ENCODE peak calls at places on chromosomes 11 and 22, in four cellular contexts. L is Peyer's patch, J is adrenal gland, P is uterus. W is an unnamed sample.

GRCh38 chr11:92180664-92181251 is 43.9 kb upstream of the FAT3 start:
- DNase-seq in L (no peak), J (peak; percentile 16), P (no peak), W (no peak)

GRCh38 chr11:80958414-80958813 is 1517.6 kb upstream of the TENM4 start:
- DNase-seq in L (no peak), J (no peak), P (no peak), W (no peak)

GRCh38 chr11:33347490-33348125 is 90.4 kb downstream of the HIPK3 start:
- DNase-seq in L (no peak), J (no peak), P (no peak), W (no peak)

GRCh38 chr11:64077607-64078006 is 41.9 kb downstream of the FLRT1 start:
- DNase-seq in L (no peak), J (no peak), P (no peak), W (no peak)

GRCh38 chr11:93529707-93530467 is 13.3 kb downstream of the SMCO4 start:
- DNase-seq in L (no peak), J (peak; percentile 48), P (no peak), W (no peak)

GRCh38 chr11:13140028-13140870 is 131.1 kb downstream of the RASSF10 start:
- DNase-seq in L (peak; percentile 69), J (no peak), P (no peak), W (no peak)

GRCh38 chr22:50325444-50326224 is 1.2 kb downstream of the DENND6B start:
- DNase-seq in L (no peak), J (no peak), P (no peak), W (no peak)

GRCh38 chr11:2212411-2213251 is 41.0 kb upstream of the TH start:
- DNase-seq in L (no peak), J (peak; percentile 7), P (peak; percentile 11), W (peak; percentile 91)

GRCh38 chr11:11072067-11072466 is 214.2 kb upstream of the ZBED5 start:
- DNase-seq in L (no peak), J (no peak), P (no peak), W (no peak)

GRCh38 chr11:6298605-6299004 is 21.7 kb downstream of the CAVIN3 start:
- DNase-seq in L (peak; percentile 52), J (peak; percentile 22), P (no peak), W (no peak)

GRCh38 chr22:45934659-45935341 is 42.2 kb downstream of the WNT7B start:
- DNase-seq in L (no peak), J (peak; percentile 56), P (no peak), W (no peak)

GRCh38 chr22:46390652-46391301 is 55.3 kb downstream of the TRMU start:
- DNase-seq in L (peak; percentile 69), J (peak; percentile 74), P (no peak), W (no peak)

GRCh38 chr11:31818874-31819331 is 7.8 kb upstream of the PAX6 start:
- DNase-seq in L (peak; percentile 45), J (no peak), P (no peak), W (no peak)

GRCh38 chr11:23280088-23280487 is 419.8 kb upstream of the CCDC179 start:
- DNase-seq in L (no peak), J (no peak), P (no peak), W (no peak)

GRCh38 chr11:74018331-74019005 is 9.6 kb upstream of the UCP3 start:
- DNase-seq in L (peak; percentile 86), J (peak; percentile 96), P (peak; percentile 78), W (no peak)

GRCh38 chr11:64062185-64063039 is 26.7 kb downstream of the FLRT1 start:
- DNase-seq in L (no peak), J (no peak), P (no peak), W (no peak)

GRCh38 chr11:2314525-2315394 is 12.9 kb downstream of the TSPAN32 start:
- DNase-seq in L (peak; percentile 51), J (peak; percentile 83), P (peak; percentile 98), W (no peak)

GRCh38 chr11:104665631-104666030 is 232.6 kb downstream of the CASP12 start:
- DNase-seq in L (no peak), J (no peak), P (no peak), W (no peak)

GRCh38 chr11:58628446-58628845 is 6.0 kb downstream of the CNTF start:
- DNase-seq in L (no peak), J (peak; percentile 75), P (no peak), W (no peak)

GRCh38 chr11:131924446-131925240 is 554.2 kb downstream of the NTM start:
- DNase-seq in L (no peak), J (no peak), P (no peak), W (no peak)

GRCh38 chr11:40679276-40679675 is 780.2 kb downstream of the LRRC4C start:
- DNase-seq in L (no peak), J (no peak), P (no peak), W (no peak)

GRCh38 chr11:200224-201003 is 6.8 kb downstream of the BET1L start:
- DNase-seq in L (peak; percentile 46), J (no peak), P (no peak), W (peak; percentile 84)

GRCh38 chr11:76769645-76770586 is 13.2 kb upstream of the TSKU start:
- DNase-seq in L (peak; percentile 92), J (peak; percentile 69), P (peak; percentile 74), W (no peak)

GRCh38 chr11:122246885-122247284 is 130.9 kb upstream of the BLID start:
- DNase-seq in L (no peak), J (no peak), P (no peak), W (no peak)

GRCh38 chr11:125772834-125773505 is 5.7 kb downstream of the PATE2 start:
- DNase-seq in L (no peak), J (no peak), P (no peak), W (no peak)

GRCh38 chr11:132140056-132140455 is 769.6 kb downstream of the NTM start:
- DNase-seq in L (no peak), J (no peak), P (no peak), W (no peak)

GRCh38 chr11:127182586-127183203 is 182.1 kb upstream of the KIRREL3 start:
- DNase-seq in L (no peak), J (no peak), P (no peak), W (no peak)

GRCh38 chr11:26860411-26860810 is 133.5 kb upstream of the FIBIN start:
- DNase-seq in L (no peak), J (no peak), P (no peak), W (no peak)

GRCh38 chr11:26865703-26866102 is 128.2 kb upstream of the FIBIN start:
- DNase-seq in L (no peak), J (no peak), P (no peak), W (no peak)

GRCh38 chr11:26858098-26858497 is 135.8 kb upstream of the FIBIN start:
- DNase-seq in L (no peak), J (no peak), P (no peak), W (no peak)

GRCh38 chr11:26867286-26867685 is 126.6 kb upstream of the FIBIN start:
- DNase-seq in L (no peak), J (no peak), P (no peak), W (no peak)

DNA sequence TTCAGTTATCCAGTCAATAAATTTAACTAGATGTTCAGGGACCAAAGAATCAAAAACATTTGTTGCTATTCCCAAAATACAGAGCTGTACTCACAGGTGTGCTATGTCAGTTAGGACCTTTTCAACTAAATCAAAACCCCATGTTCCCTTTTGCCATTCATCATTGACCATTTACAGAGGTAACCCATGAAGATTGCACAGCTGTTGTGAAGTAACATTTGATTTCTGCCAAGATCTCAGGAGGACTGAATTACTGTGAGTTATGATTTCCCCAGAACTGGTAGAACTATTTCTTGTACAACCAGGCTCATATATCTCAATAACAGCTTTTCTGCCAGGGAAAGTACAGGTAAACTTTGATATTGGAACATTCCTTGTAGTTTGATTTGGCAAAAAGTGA is 131.1 kb upstream of the FIBIN start:
- DNase-seq in L (no peak), J (no peak), P (no peak), W (no peak)
- H3K27ac ChIP-seq in L (no peak overlapping the region), J (no peak overlapping the region), P (no peak overlapping the region), W (no peak overlapping the region)

DNA sequence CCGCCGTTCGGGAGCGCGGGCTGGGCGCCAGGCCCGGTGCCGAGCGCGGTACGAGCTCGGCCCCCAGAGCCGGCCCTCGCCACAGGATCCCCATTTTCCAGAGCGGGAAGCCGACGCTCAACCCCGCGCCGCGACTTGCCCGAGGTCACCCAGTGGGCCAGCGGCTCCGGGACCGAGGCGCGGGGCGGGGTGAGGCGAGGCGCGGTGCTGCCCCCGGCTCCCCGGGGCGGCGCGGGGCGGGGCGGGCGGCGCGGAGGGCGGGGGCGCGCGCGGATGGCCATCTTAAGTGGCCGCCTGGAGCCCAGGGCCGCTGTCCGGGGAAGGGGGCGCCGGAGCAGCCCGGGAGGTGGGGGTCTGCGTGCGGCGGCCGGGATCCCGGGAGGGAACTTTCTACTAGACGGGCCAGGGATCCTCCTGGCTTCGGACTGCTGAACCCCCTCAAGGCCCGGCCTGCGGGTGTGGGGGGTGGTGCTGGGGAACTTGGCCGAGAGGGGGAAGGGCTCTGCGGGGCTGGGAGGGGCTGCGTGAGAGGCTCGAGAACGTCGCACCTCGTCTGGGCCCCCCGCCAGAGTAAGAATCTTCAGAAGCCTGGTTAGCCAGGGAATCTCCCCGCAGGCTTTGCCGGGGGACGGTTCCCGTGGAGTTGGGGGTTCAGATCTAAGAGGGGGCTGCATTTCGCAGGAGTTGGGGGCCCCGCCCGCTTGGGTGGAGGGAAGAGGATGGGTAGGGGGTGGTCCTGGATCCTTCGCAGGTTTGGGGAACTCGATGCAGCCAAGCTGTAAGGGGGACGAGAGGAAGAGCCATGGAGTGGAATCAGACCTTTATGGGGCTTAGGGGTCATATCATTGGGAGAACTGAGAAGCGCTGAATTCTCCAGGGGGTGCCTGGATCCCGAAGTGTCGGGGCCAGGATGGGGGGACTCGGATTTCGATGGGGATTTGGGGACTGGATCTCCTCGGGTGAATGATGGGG is 666 bp upstream of the INPPL1 start:
- DNase-seq in L (peak; percentile 87), J (peak; percentile 58), P (peak; percentile 85), W (no peak)
- TF ChIP-seq POLR2A in L (no peak), J (no peak), P (peak; percentile 6), W (peak; percentile 3)

DNA sequence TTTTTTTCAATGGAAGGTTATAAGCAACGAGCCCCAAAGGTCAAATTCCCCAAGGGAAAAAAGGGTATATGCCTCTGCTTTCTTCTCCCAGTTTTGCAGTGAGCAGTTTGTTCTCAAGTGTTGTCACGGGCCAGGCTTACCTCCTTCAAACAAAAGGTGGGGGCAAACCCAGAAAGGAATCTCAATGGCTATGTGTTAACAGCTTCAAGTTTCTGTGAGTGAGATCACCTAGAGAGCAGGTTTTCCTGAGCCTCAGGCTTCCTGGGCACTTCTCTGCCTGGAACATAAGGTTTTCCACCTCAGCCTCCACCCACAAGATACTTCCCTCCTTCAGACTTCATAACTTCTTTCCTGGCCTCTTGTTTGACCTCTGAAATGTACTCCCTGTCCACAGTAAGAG is 38.2 kb upstream of the NAV2 start:
- DNase-seq in L (no peak), J (no peak), P (no peak), W (no peak)
- H3K27ac ChIP-seq in L (no peak overlapping the region), J (no peak overlapping the region), P (peak overlapping the region; percentile 86), W (peak overlapping the region; percentile 72)

GRCh38 chr11:116774661-116775060 is 1.9 kb upstream of the BUD13 start:
- DNase-seq in L (no peak), J (no peak), P (no peak), W (no peak)

GRCh38 chr11:116778556-116778955 is 5.8 kb upstream of the BUD13 start:
- DNase-seq in L (no peak), J (no peak), P (no peak), W (no peak)

GRCh38 chr11:116775975-116776374 is 3.2 kb upstream of the BUD13 start:
- DNase-seq in L (no peak), J (no peak), P (no peak), W (no peak)

GRCh38 chr11:116776522-116776984 is 3.8 kb upstream of the BUD13 start:
- DNase-seq in L (no peak), J (no peak), P (no peak), W (no peak)

GRCh38 chr11:116777056-116777455 is 4.3 kb upstream of the BUD13 start:
- DNase-seq in L (no peak), J (no peak), P (no peak), W (no peak)
- TF ChIP-seq POLR2A in L (no peak), J (no peak), P (no peak), W (no peak)

W was measured in vagina.